ENCODE peak calls at places on chromosomes 6 and 20, in ten cellular contexts. H, W, L, C, N, E, K, Y, P and J are unnamed samples.

GRCh38 chr6:11414564-11414963 is 123.0 kb upstream of the TMEM170B start:
- DNase-seq in N (peak), L (no peak), K (no peak), H (no peak), P (no peak), Y (peak), E (no peak), W (no peak), C (no peak), J (no peak)

GRCh38 chr6:161522286-161522685 is 248.4 kb upstream of the AGPAT4 start:
- DNase-seq in K (no peak), H (no peak), L (no peak), E (no peak), P (no peak), Y (no peak), W (no peak), N (no peak), C (no peak), J (no peak)

GRCh38 chr6:89963391-89963790 is 69.1 kb downstream of the GJA10 start:
- DNase-seq in N (no peak), W (no peak), L (no peak), H (no peak), K (no peak), E (no peak), Y (no peak), C (no peak), P (no peak), J (no peak)

GRCh38 chr20:2238601-2239000 is 57.2 kb upstream of the TGM3 start:
- DNase-seq in N (no peak), K (no peak), E (no peak), L (no peak), W (no peak), H (no peak), C (no peak), Y (no peak), P (no peak), J (no peak)

GRCh38 chr6:36061236-36061635 is 33.6 kb downstream of the MAPK14 start:
- DNase-seq in Y (no peak), P (no peak), N (no peak), C (no peak), W (no peak), H (no peak), K (no peak), E (no peak), L (no peak), J (no peak)

GRCh38 chr6:27096834-27097511 is 150.5 kb upstream of the PRSS16 start:
- DNase-seq in Y (no peak), L (peak), N (peak), C (no peak), K (no peak), H (no peak), W (peak), E (peak), P (no peak), J (no peak)

GRCh38 chr6:81002126-81002525 is 750.4 kb downstream of the TENT5A start:
- DNase-seq in N (no peak), L (no peak), Y (no peak), C (no peak), P (no peak), K (no peak), H (no peak), E (no peak), W (no peak), J (no peak)

GRCh38 chr20:62668441-62669027 is 26.2 kb downstream of the SLCO4A1 start:
- DNase-seq in C (no peak), E (peak), H (peak), Y (peak), N (peak), L (peak), P (no peak), K (peak), W (no peak), J (no peak)

GRCh38 chr6:147222160-147222838 is 18.1 kb downstream of the STXBP5 start:
- DNase-seq in N (no peak), E (no peak), P (no peak), W (no peak), H (no peak), K (no peak), C (no peak), Y (peak), L (no peak), J (no peak)

GRCh38 chr6:41818271-41819054 is 31.0 kb downstream of the TOMM6 start:
- DNase-seq in P (no peak), Y (no peak), C (no peak), K (no peak), W (no peak), E (no peak), H (no peak), N (no peak), L (no peak), J (peak)

GRCh38 chr20:22499475-22500174 is 84.7 kb downstream of the FOXA2 start:
- DNase-seq in W (no peak), K (no peak), P (no peak), C (no peak), E (no peak), N (no peak), H (no peak), Y (no peak), L (no peak), J (no peak)

GRCh38 chr6:82298012-82298411 is 50.5 kb upstream of the IBTK start:
- DNase-seq in Y (no peak), L (no peak), P (no peak), C (no peak), H (peak), N (peak), E (no peak), W (no peak), K (no peak), J (no peak)

GRCh38 chr20:47334022-47334551 is 22.4 kb downstream of the ZMYND8 start:
- DNase-seq in E (no peak), C (no peak), Y (no peak), N (peak), K (no peak), P (no peak), W (no peak), H (peak), L (no peak), J (no peak)

GRCh38 chr20:60100780-60101179 is 142.6 kb downstream of the CDH26 start:
- DNase-seq in L (no peak), Y (no peak), H (no peak), K (no peak), P (no peak), E (no peak), W (no peak), C (no peak), N (no peak), J (no peak)

GRCh38 chr6:135703621-135704020 is 147.9 kb upstream of the PDE7B start:
- DNase-seq in W (no peak), C (no peak), N (no peak), P (no peak), Y (no peak), L (peak), E (no peak), H (no peak), K (no peak), J (no peak)

GRCh38 chr6:20182926-20183521 is 29.2 kb downstream of the MBOAT1 start:
- DNase-seq in Y (no peak), N (peak), P (no peak), C (no peak), K (no peak), W (no peak), E (no peak), H (no peak), L (no peak), J (no peak)

GRCh38 chr20:62065669-62066338 is at the start of gene TAF4:
- DNase-seq in K (peak), E (peak), H (peak), L (peak), N (no peak), W (peak), C (peak), P (peak), Y (peak), J (no peak)

GRCh38 chr6:36906539-36906938 is 20.8 kb downstream of the C6orf89 start:
- DNase-seq in K (peak), N (no peak), E (no peak), L (no peak), Y (no peak), H (no peak), W (peak), P (no peak), C (no peak), J (no peak)

GRCh38 chr6:133699986-133700385 is 188.9 kb upstream of the TCF21 start:
- DNase-seq in K (no peak), P (no peak), H (no peak), Y (no peak), E (no peak), C (no peak), N (no peak), L (no peak), W (peak), J (no peak)

GRCh38 chr6:158939255-158940170 is 60.5 kb downstream of the RSPH3 start:
- DNase-seq in H (no peak), P (no peak), Y (no peak), W (no peak), C (no peak), L (no peak), E (peak), N (no peak), K (no peak), J (no peak)

GRCh38 chr6:20266851-20267608 is 54.8 kb upstream of the MBOAT1 start:
- DNase-seq in N (peak), W (no peak), H (no peak), L (no peak), K (no peak), E (no peak), Y (no peak), C (no peak), P (no peak), J (no peak)

GRCh38 chr6:112433457-112433856 is 86.3 kb downstream of the RFPL4B start:
- DNase-seq in H (no peak), P (no peak), E (no peak), W (no peak), Y (no peak), L (no peak), N (no peak), K (no peak), C (no peak), J (no peak)

GRCh38 chr6:18506387-18507017 is 119.4 kb downstream of the RNF144B start:
- DNase-seq in L (no peak), Y (no peak), W (no peak), E (no peak), P (no peak), C (no peak), H (no peak), N (no peak), K (no peak), J (peak)

GRCh38 chr6:80366721-80367120 is 260.2 kb downstream of the BCKDHB start:
- DNase-seq in W (peak), E (no peak), K (peak), N (no peak), Y (no peak), C (no peak), P (no peak), H (no peak), L (no peak), J (peak)

GRCh38 chr20:34343458-34344255 is 19.4 kb upstream of the ITCH start:
- DNase-seq in E (no peak), P (no peak), W (no peak), K (no peak), N (no peak), L (no peak), C (no peak), H (no peak), Y (no peak), J (no peak)

GRCh38 chr6:55868910-55869479 is 6.4 kb downstream of the BMP5 start:
- DNase-seq in N (peak), C (peak), P (no peak), W (no peak), E (no peak), Y (no peak), L (peak), H (no peak), K (no peak), J (no peak)

GRCh38 chr20:58891076-58891685 is 38.7 kb downstream of the GNAS start:
- DNase-seq in K (no peak), W (no peak), L (peak), H (peak), P (peak), C (peak), N (no peak), E (peak), Y (peak), J (no peak)

GRCh38 chr6:33453361-33454008 is 891 bp upstream of the ZBTB9 start:
- DNase-seq in W (no peak), E (no peak), C (no peak), L (no peak), H (no peak), K (no peak), P (no peak), N (no peak), Y (no peak), J (no peak)

GRCh38 chr20:39850236-39850635 is 838.8 kb downstream of the MAFB start:
- DNase-seq in K (no peak), L (no peak), N (no peak), W (no peak), C (no peak), P (no peak), E (no peak), H (no peak), Y (no peak), J (no peak)

GRCh38 chr20:51338692-51339440 is 203.7 kb downstream of the NFATC2 start:
- DNase-seq in N (no peak), L (no peak), P (no peak), K (no peak), W (no peak), C (no peak), H (no peak), Y (no peak), E (no peak), J (no peak)

GRCh38 chr20:24868396-24868927 is 80.6 kb upstream of the CST7 start:
- DNase-seq in W (no peak), L (no peak), E (no peak), K (no peak), C (no peak), N (no peak), Y (no peak), H (no peak), P (no peak), J (no peak)